ENCODE peak calls at places on chromosomes 2 and 18, in eight cellular contexts. S is fibroblast of the aortic adventitia; I is activated CD4-positive, CD25-positive, alpha-beta regulatory T cell treated with anti-CD3 and anti-CD28 coated beads, Interleukin-2, amount 50 U/mL, for 72 hours; K is IMR-90; Q is astrocyte of the hippocampus; J is ELF-1; B is GM20000; F is gastrocnemius medialis. R is an unnamed sample.

GRCh38 chr2:17270894-17271293 is 247.3 kb downstream of the RAD51AP2 start:
- DNase-seq in Q (no peak), K (no peak), I (no peak), S (no peak), F (no peak), B (no peak), J (no peak), R (no peak)

GRCh38 chr2:142037744-142038143 is 93.1 kb downstream of the LRP1B start:
- DNase-seq in J (no peak), S (no peak), I (no peak), F (no peak), K (no peak), B (no peak), Q (peak; percentile 46), R (no peak)

GRCh38 chr2:11677146-11678055 is 7.4 kb upstream of the NTSR2 start:
- DNase-seq in J (peak; percentile 52), F (peak; percentile 93), B (no peak), Q (no peak), K (no peak), S (no peak), I (no peak), R (no peak)

GRCh38 chr2:195486987-195487644 is 169.9 kb upstream of the SLC39A10 start:
- DNase-seq in K (peak; percentile 81), J (no peak), B (no peak), S (peak; percentile 81), I (no peak), Q (peak; percentile 69), F (no peak), R (no peak)

GRCh38 chr2:233810385-233810784 is 32.3 kb downstream of the MROH2A start:
- DNase-seq in J (no peak), Q (no peak), F (no peak), B (no peak), I (peak; percentile 6), K (no peak), S (no peak), R (no peak)

GRCh38 chr18:27627927-27628326 is 442.8 kb upstream of the CHST9 start:
- DNase-seq in B (no peak), J (no peak), K (no peak), I (no peak), Q (no peak), F (no peak), S (no peak), R (no peak)

GRCh38 chr2:26982102-26982742 is 11.8 kb downstream of the MAPRE3 start:
- DNase-seq in K (peak; percentile 36), S (peak; percentile 48), I (no peak), F (peak; percentile 91), J (peak; percentile 17), B (peak; percentile 42), Q (peak; percentile 83), R (peak; percentile 60)

GRCh38 chr2:19357383-19358241 is 811 bp downstream of the OSR1 start:
- DNase-seq in Q (no peak), B (peak; percentile 16), F (no peak), J (peak; percentile 24), S (peak; percentile 59), K (peak; percentile 57), I (no peak), R (no peak)

GRCh38 chr18:76457475-76457874 is 37.6 kb downstream of the ZNF516 start:
- DNase-seq in I (no peak), Q (peak; percentile 62), F (no peak), S (no peak), K (peak; percentile 30), B (no peak), J (no peak), R (no peak)

GRCh38 chr18:74840492-74841167 is 243.0 kb downstream of the ZNF407 start:
- DNase-seq in K (peak; percentile 82), J (no peak), F (no peak), I (no peak), Q (peak; percentile 17), S (peak; percentile 52), B (no peak), R (no peak)

GRCh38 chr2:230627806-230628724 is 84.6 kb upstream of the CAB39 start:
- DNase-seq in S (peak; percentile 63), F (no peak), B (peak; percentile 0), K (peak; percentile 78), J (no peak), Q (peak; percentile 58), I (no peak), R (no peak)

GRCh38 chr2:217445726-217446125 is 557.1 kb downstream of the TNS1 start:
- DNase-seq in S (peak; percentile 51), J (peak; percentile 24), I (no peak), Q (peak; percentile 67), B (no peak), K (no peak), F (no peak), R (no peak)

GRCh38 chr2:31324000-31324633 is 90.2 kb downstream of the EHD3 start:
- DNase-seq in Q (no peak), J (no peak), B (peak; percentile 72), I (no peak), K (no peak), S (no peak), F (no peak), R (no peak)

GRCh38 chr2:71187589-71187988 is 39.3 kb downstream of the PAIP2B start:
- DNase-seq in K (no peak), I (no peak), F (no peak), J (no peak), Q (no peak), S (no peak), B (no peak), R (no peak)

GRCh38 chr2:239225921-239226561 is 174.8 kb downstream of the HDAC4 start:
- DNase-seq in I (no peak), J (no peak), B (no peak), K (peak; percentile 86), F (no peak), Q (peak; percentile 88), S (peak; percentile 94), R (no peak)

GRCh38 chr2:119696494-119697030 is 17.6 kb downstream of the TMEM177 start:
- DNase-seq in S (no peak), F (no peak), B (no peak), K (no peak), Q (no peak), J (peak; percentile 82), I (no peak), R (no peak)

GRCh38 chr2:130827502-130828251 is 9.0 kb upstream of the ARHGEF4 start:
- DNase-seq in S (peak; percentile 41), K (peak; percentile 68), I (no peak), J (peak; percentile 76), Q (peak; percentile 93), B (no peak), F (no peak), R (no peak)

GRCh38 chr18:22465859-22466602 is 48.3 kb upstream of the CTAGE1 start:
- DNase-seq in B (no peak), Q (peak; percentile 94), F (no peak), S (peak; percentile 98), J (peak; percentile 56), I (no peak), K (peak; percentile 98), R (peak; percentile 42)

GRCh38 chr2:71609958-71610357 is 156.6 kb downstream of the DYSF start:
- DNase-seq in F (no peak), S (peak; percentile 53), Q (peak; percentile 31), J (no peak), K (peak; percentile 54), I (no peak), B (no peak), R (peak; percentile 59)

GRCh38 chr2:86274918-86275275 is 62.5 kb downstream of the REEP1 start:
- DNase-seq in Q (peak; percentile 44), I (no peak), S (peak; percentile 21), B (peak; percentile 42), J (no peak), K (peak; percentile 15), F (no peak), R (peak; percentile 52)

GRCh38 chr18:33275843-33276242 is 164.7 kb downstream of the CCDC178 start:
- DNase-seq in K (no peak), S (no peak), J (no peak), B (no peak), Q (no peak), I (no peak), F (no peak), R (no peak)

GRCh38 chr2:132521321-132521720 is 104.7 kb downstream of the GPR39 start:
- DNase-seq in F (no peak), S (no peak), K (peak; percentile 28), Q (peak; percentile 59), J (no peak), I (no peak), B (no peak), R (no peak)

GRCh38 chr2:57516740-57517340 is 529.8 kb upstream of the VRK2 start:
- DNase-seq in S (peak; percentile 68), F (no peak), B (peak; percentile 37), Q (peak; percentile 45), K (peak; percentile 47), J (no peak), I (no peak), R (peak; percentile 7)

GRCh38 chr18:59065684-59066083 is 74.0 kb upstream of the SEC11C start:
- DNase-seq in I (no peak), S (no peak), J (no peak), Q (no peak), K (no peak), B (no peak), F (no peak), R (no peak)

GRCh38 chr2:79622508-79622907 is 109.7 kb downstream of the CTNNA2 start:
- DNase-seq in I (no peak), Q (peak; percentile 55), K (peak; percentile 1), S (no peak), F (no peak), J (no peak), B (no peak), R (no peak)

GRCh38 chr18:25832008-25832604 is 258.3 kb downstream of the SS18 start:
- DNase-seq in F (peak; percentile 12), S (peak; percentile 48), J (peak; percentile 82), I (no peak), K (peak; percentile 61), B (peak; percentile 46), Q (peak; percentile 83), R (peak; percentile 10)

GRCh38 chr2:212905640-212906201 is 245.7 kb downstream of the IKZF2 start:
- DNase-seq in F (no peak), J (peak; percentile 63), S (peak; percentile 25), B (no peak), I (no peak), Q (peak; percentile 91), K (peak; percentile 6), R (no peak)

GRCh38 chr2:238720232-238720672 is 127.6 kb upstream of the TWIST2 start:
- DNase-seq in B (peak; percentile 58), K (peak; percentile 19), J (peak; percentile 81), F (no peak), I (peak; percentile 50), S (peak; percentile 47), Q (no peak), R (peak; percentile 79)

GRCh38 chr18:468841-469796 is 31.4 kb downstream of the COLEC12 start:
- DNase-seq in J (no peak), I (no peak), K (no peak), S (no peak), Q (no peak), F (no peak), B (no peak), R (no peak)

GRCh38 chr2:182077451-182078142 is 91.9 kb downstream of the PPP1R1C start:
- DNase-seq in Q (peak; percentile 93), J (peak; percentile 25), S (peak; percentile 94), B (peak; percentile 27), F (peak; percentile 4), I (no peak), K (peak; percentile 95), R (peak; percentile 16)

GRCh38 chr2:27992787-27993747 is 102.5 kb downstream of the BABAM2 start:
- DNase-seq in I (no peak), B (no peak), S (peak; percentile 64), F (no peak), K (peak; percentile 78), Q (peak; percentile 79), J (peak; percentile 27), R (no peak)

GRCh38 chr2:25539141-25539540 is 134.2 kb downstream of the DTNB start:
- DNase-seq in S (peak; percentile 58), J (no peak), B (no peak), F (no peak), I (no peak), K (no peak), Q (peak; percentile 78), R (no peak)

GRCh38 chr2:112577756-112578155 is 6.7 kb upstream of the CHCHD5 start:
- DNase-seq in B (no peak), K (peak; percentile 53), J (peak; percentile 5), I (no peak), S (peak; percentile 50), Q (peak; percentile 59), F (no peak), R (no peak)

GRCh38 chr2:110727923-110728322 is 4.5 kb upstream of the ACOXL start:
- DNase-seq in K (no peak), J (no peak), F (no peak), Q (no peak), B (no peak), S (no peak), I (no peak), R (no peak)

R was measured in HuH-7.5.